ENCODE peak calls at places on chromosomes 11 and 22, in five cellular contexts. N, P, H, E and B are unnamed samples.

GRCh38 chr11:71568707-71569349 is 3.5 kb downstream of the KRTAP5-10 start:
- ATAC-seq in P (no peak), H (no peak), N (no peak), E (peak; percentile 68), B (no peak)

GRCh38 chr11:995058-995751 is 41.3 kb downstream of the MUC6 start:
- ATAC-seq in P (no peak), E (peak; percentile 42), N (no peak), H (no peak), B (no peak)

GRCh38 chr11:79441159-79441875 is 487 bp upstream of the TENM4 start:
- ATAC-seq in N (no peak), E (no peak), H (no peak), P (no peak), B (no peak)

GRCh38 chr11:48011125-48012050 is 31.0 kb downstream of the PTPRJ start:
- ATAC-seq in N (no peak), E (no peak), H (peak; percentile 15), P (no peak), B (no peak)

GRCh38 chr11:62958547-62959071 is 26.2 kb downstream of the SLC22A6 start:
- ATAC-seq in N (no peak), H (no peak), P (peak; percentile 42), E (no peak), B (no peak)

GRCh38 chr11:121091492-121092179 is 9.4 kb upstream of the TECTA start:
- ATAC-seq in E (peak; percentile 47), N (no peak), H (no peak), P (no peak), B (no peak)

GRCh38 chr11:2741377-2742131 is 41.8 kb upstream of the KCNQ1OT1 start:
- ATAC-seq in N (no peak), H (no peak), P (peak; percentile 51), E (peak; percentile 61), B (peak; percentile 66)

GRCh38 chr11:64324692-64325469 is 7.0 kb downstream of the PRDX5 start:
- ATAC-seq in P (no peak), N (no peak), E (no peak), H (no peak), B (no peak)

GRCh38 chr22:19703869-19704268 is 10.4 kb upstream of the SEPTIN5 start:
- ATAC-seq in P (no peak), H (no peak), E (peak; percentile 15), N (no peak), B (no peak)

GRCh38 chr11:86996953-86997570 is 40.7 kb upstream of the TMEM135 start:
- ATAC-seq in E (no peak), H (no peak), N (no peak), P (no peak), B (no peak)

GRCh38 chr11:2097356-2097997 is 41.7 kb downstream of the IGF2 start:
- ATAC-seq in P (peak; percentile 70), N (no peak), H (no peak), E (peak; percentile 92), B (peak; percentile 82)

GRCh38 chr11:58659910-58660570 is 37.6 kb downstream of the CNTF start:
- ATAC-seq in N (no peak), H (no peak), P (no peak), E (peak; percentile 38), B (no peak)

GRCh38 chr22:25402501-25403283 is 161.8 kb upstream of the GRK3 start:
- ATAC-seq in N (no peak), H (no peak), E (peak; percentile 80), P (peak; percentile 68), B (no peak)

GRCh38 chr11:68127791-68128681 is 6.8 kb upstream of the CHKA start:
- ATAC-seq in P (peak; percentile 88), N (no peak), H (peak; percentile 38), E (peak; percentile 84), B (peak; percentile 86)

GRCh38 chr11:69654660-69655478 is 13.9 kb downstream of the CCND1 start:
- ATAC-seq in H (no peak), P (peak; percentile 12), N (no peak), E (peak; percentile 58), B (no peak)